ENCODE peak calls at places on chromosomes 11 and 22, in five cellular contexts. One of them, this sample, is unnamed.
A peak's percentile ranks its signal among the peaks of the same experiment; 100 is the strongest.

GRCh38 chr22:23268877-23269276 is 88.6 kb downstream of the BCR start:
- DNase-seq in mammary epithelial cell: no peak
- DNase-seq in heart right ventricle: no peak
- DNase-seq in Calu3: no peak
- DNase-seq in left lung: no peak
- DNase-seq in this sample: no peak

GRCh38 chr11:99803501-99803900 is 782.8 kb downstream of the CNTN5 start:
- DNase-seq in Calu3: no peak
- DNase-seq in heart right ventricle: no peak
- DNase-seq in mammary epithelial cell: no peak
- DNase-seq in left lung: no peak
- DNase-seq in this sample: no peak

GRCh38 chr11:93652161-93652597 is 9.3 kb upstream of the CEP295 start:
- DNase-seq in heart right ventricle: no peak
- DNase-seq in left lung: no peak
- DNase-seq in Calu3: peak; percentile 52
- DNase-seq in mammary epithelial cell: peak; percentile 19
- DNase-seq in this sample: no peak

GRCh38 chr11:33897761-33898403 is 6.0 kb upstream of the LMO2 start:
- DNase-seq in left lung: no peak
- DNase-seq in Calu3: no peak
- DNase-seq in heart right ventricle: no peak
- DNase-seq in mammary epithelial cell: peak; percentile 26
- DNase-seq in this sample: no peak

GRCh38 chr22:33873666-33874065 is 46.6 kb downstream of the LARGE1 start:
- DNase-seq in heart right ventricle: no peak
- DNase-seq in Calu3: no peak
- DNase-seq in mammary epithelial cell: no peak
- DNase-seq in left lung: no peak
- DNase-seq in this sample: no peak

GRCh38 chr22:19877626-19878339 is 23.1 kb upstream of the GNB1L start:
- DNase-seq in Calu3: no peak
- DNase-seq in mammary epithelial cell: no peak
- DNase-seq in heart right ventricle: no peak
- DNase-seq in left lung: no peak
- DNase-seq in this sample: peak; percentile 58

GRCh38 chr22:17120281-17120680 is 879 bp downstream of the TMEM121B start:
- DNase-seq in Calu3: peak; percentile 64
- DNase-seq in mammary epithelial cell: peak; percentile 28
- DNase-seq in heart right ventricle: peak; percentile 71
- DNase-seq in left lung: peak; percentile 63
- DNase-seq in this sample: peak; percentile 78

GRCh38 chr11:15484398-15484797 is 369.7 kb downstream of the INSC start:
- DNase-seq in mammary epithelial cell: no peak
- DNase-seq in heart right ventricle: no peak
- DNase-seq in Calu3: no peak
- DNase-seq in left lung: no peak
- DNase-seq in this sample: no peak

GRCh38 chr22:48937032-48937639 is 890.5 kb downstream of the BRD1 start:
- DNase-seq in mammary epithelial cell: no peak
- DNase-seq in left lung: no peak
- DNase-seq in heart right ventricle: no peak
- DNase-seq in Calu3: no peak
- DNase-seq in this sample: peak; percentile 36

GRCh38 chr11:45252134-45252856 is 33.8 kb downstream of the SYT13 start:
- DNase-seq in mammary epithelial cell: no peak
- DNase-seq in heart right ventricle: peak; percentile 73
- DNase-seq in left lung: no peak
- DNase-seq in Calu3: peak; percentile 68
- DNase-seq in this sample: peak; percentile 72

GRCh38 chr11:111814567-111814966 is 48.4 kb upstream of the PPP2R1B start:
- DNase-seq in heart right ventricle: no peak
- DNase-seq in Calu3: no peak
- DNase-seq in mammary epithelial cell: no peak
- DNase-seq in left lung: no peak
- DNase-seq in this sample: no peak

GRCh38 chr11:57459112-57460016 is 964 bp upstream of the RTN4RL2 start:
- DNase-seq in heart right ventricle: peak; percentile 23
- DNase-seq in left lung: no peak
- DNase-seq in mammary epithelial cell: no peak
- DNase-seq in Calu3: no peak
- DNase-seq in this sample: no peak

GRCh38 chr11:122863704-122864326 is 18.7 kb upstream of the JHY start:
- DNase-seq in heart right ventricle: peak; percentile 24
- DNase-seq in left lung: peak; percentile 37
- DNase-seq in mammary epithelial cell: no peak
- DNase-seq in Calu3: peak; percentile 37
- DNase-seq in this sample: no peak

GRCh38 chr11:127055240-127055639 is 54.7 kb upstream of the KIRREL3 start:
- DNase-seq in left lung: no peak
- DNase-seq in heart right ventricle: no peak
- DNase-seq in Calu3: no peak
- DNase-seq in mammary epithelial cell: no peak
- DNase-seq in this sample: no peak

GRCh38 chr11:65487467-65488272 is 11.2 kb upstream of the MALAT1 start:
- DNase-seq in heart right ventricle: peak; percentile 93
- DNase-seq in left lung: peak; percentile 99
- DNase-seq in mammary epithelial cell: peak; percentile 100
- DNase-seq in Calu3: peak; percentile 97
- DNase-seq in this sample: peak; percentile 96

GRCh38 chr11:132202621-132203020 is 832.2 kb downstream of the NTM start:
- DNase-seq in mammary epithelial cell: no peak
- DNase-seq in heart right ventricle: no peak
- DNase-seq in left lung: no peak
- DNase-seq in Calu3: no peak
- DNase-seq in this sample: no peak

GRCh38 chr11:60917267-60917666 is 3.3 kb downstream of the TMEM109 start:
- DNase-seq in mammary epithelial cell: peak; percentile 93
- DNase-seq in left lung: no peak
- DNase-seq in Calu3: no peak
- DNase-seq in heart right ventricle: no peak
- DNase-seq in this sample: no peak

GRCh38 chr22:37166675-37167066 is 17.0 kb upstream of the IL2RB start:
- DNase-seq in left lung: peak; percentile 88
- DNase-seq in heart right ventricle: peak; percentile 90
- DNase-seq in Calu3: peak; percentile 86
- DNase-seq in mammary epithelial cell: peak; percentile 53
- DNase-seq in this sample: peak; percentile 92

GRCh38 chr22:41216984-41217383 is 11.9 kb downstream of the L3MBTL2 start:
- DNase-seq in left lung: peak; percentile 59
- DNase-seq in mammary epithelial cell: no peak
- DNase-seq in Calu3: no peak
- DNase-seq in heart right ventricle: no peak
- DNase-seq in this sample: no peak

GRCh38 chr11:104323841-104324240 is 159.9 kb upstream of the PDGFD start:
- DNase-seq in heart right ventricle: no peak
- DNase-seq in left lung: no peak
- DNase-seq in mammary epithelial cell: no peak
- DNase-seq in Calu3: no peak
- DNase-seq in this sample: no peak

GRCh38 chr11:114774599-114775365 is 96.5 kb downstream of the NXPE2 start:
- DNase-seq in Calu3: peak; percentile 17
- DNase-seq in mammary epithelial cell: peak; percentile 16
- DNase-seq in heart right ventricle: no peak
- DNase-seq in left lung: no peak
- DNase-seq in this sample: no peak

GRCh38 chr11:12502041-12502440 is 124.7 kb downstream of the PARVA start:
- DNase-seq in mammary epithelial cell: no peak
- DNase-seq in heart right ventricle: no peak
- DNase-seq in Calu3: no peak
- DNase-seq in left lung: no peak
- DNase-seq in this sample: no peak

GRCh38 chr11:113664981-113665710 is 41.0 kb downstream of the TMPRSS5 start:
- DNase-seq in Calu3: peak; percentile 60
- DNase-seq in left lung: no peak
- DNase-seq in mammary epithelial cell: no peak
- DNase-seq in heart right ventricle: no peak
- DNase-seq in this sample: no peak

DNA sequence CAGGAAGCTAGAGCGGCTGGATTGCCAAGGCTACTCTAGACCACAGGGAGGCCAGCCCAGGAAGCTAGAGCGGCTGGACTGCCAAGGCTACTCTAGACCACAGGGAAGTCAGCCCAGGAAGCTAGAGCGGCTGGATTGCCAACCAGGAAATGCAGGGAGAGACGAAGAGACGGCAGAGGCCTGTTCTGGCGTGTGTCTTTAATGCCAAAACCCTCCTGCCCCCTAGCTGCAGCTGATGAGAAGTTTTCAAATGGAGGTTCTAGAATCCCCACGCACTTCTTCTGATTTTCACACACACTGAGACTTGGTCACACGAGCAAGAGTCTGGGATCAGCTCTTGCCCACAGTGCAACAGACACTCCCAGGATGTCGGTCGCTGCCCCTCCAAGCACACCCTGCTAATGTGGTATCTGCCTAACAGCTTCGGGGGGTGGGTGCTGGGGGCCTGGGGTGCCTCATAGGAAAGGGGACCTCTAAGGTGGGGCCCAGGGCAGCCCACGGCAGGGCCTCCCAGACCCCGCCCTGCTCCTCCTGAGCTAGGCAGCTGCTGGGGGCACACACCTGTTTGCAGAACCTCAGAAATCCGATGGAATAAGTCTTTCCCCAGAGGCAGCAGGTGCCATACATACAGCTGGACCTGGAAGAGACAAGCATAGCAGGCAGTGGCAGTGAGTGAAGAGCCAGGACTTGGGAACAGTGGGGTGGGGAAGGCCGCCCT is 28.5 kb downstream of the MAFF start:
- DNase-seq in heart right ventricle: no peak
- DNase-seq in mammary epithelial cell: no peak
- DNase-seq in Calu3: no peak
- DNase-seq in left lung: peak; percentile 57
- DNase-seq in this sample: no peak
- TF ChIP-seq CTCF in heart right ventricle: peak; percentile 25
- TF ChIP-seq CTCF in mammary epithelial cell: peak; percentile 71
- TF ChIP-seq CTCF in Calu3: no peak
- TF ChIP-seq CTCF in left lung: peak; percentile 46
- TF ChIP-seq CTCF in this sample: peak; percentile 51

GRCh38 chr11:84720706-84721402 is 906.3 kb downstream of the DLG2 start:
- DNase-seq in left lung: no peak
- DNase-seq in mammary epithelial cell: no peak
- DNase-seq in Calu3: no peak
- DNase-seq in heart right ventricle: peak; percentile 27
- DNase-seq in this sample: peak; percentile 69

GRCh38 chr11:84721561-84721961 is 905.6 kb downstream of the DLG2 start:
- DNase-seq in heart right ventricle: no peak
- DNase-seq in left lung: no peak
- DNase-seq in Calu3: no peak
- DNase-seq in mammary epithelial cell: no peak
- DNase-seq in this sample: no peak

GRCh38 chr11:84719935-84720577 is 907.1 kb downstream of the DLG2 start:
- DNase-seq in left lung: no peak
- DNase-seq in Calu3: no peak
- DNase-seq in heart right ventricle: peak; percentile 11
- DNase-seq in mammary epithelial cell: no peak
- DNase-seq in this sample: no peak

DNA sequence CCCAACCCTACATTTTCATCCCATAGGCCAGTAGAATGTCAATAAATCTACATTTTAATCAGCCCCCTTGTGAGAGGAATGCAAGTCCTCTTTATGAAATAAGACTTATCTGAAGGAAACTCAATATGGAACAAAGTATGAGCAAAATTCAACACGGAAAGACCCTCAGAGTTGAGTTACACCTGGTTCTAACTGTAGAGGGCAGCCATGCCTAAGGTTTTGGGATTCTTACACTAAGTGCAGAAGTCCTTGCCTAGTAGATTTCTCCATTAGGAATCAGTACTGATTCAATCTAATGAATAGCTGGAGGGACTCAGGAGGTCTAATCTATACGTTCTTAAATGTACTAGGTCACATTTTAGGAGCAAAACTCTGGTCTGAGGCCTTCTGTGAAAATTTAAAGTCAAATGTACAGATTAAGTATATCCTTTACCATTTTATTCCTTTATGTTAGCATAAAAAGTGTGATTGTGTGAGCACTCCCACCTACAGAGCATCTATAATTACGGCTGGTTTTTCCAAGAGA is 904.5 kb downstream of the DLG2 start:
- DNase-seq in heart right ventricle: no peak
- DNase-seq in left lung: no peak
- DNase-seq in mammary epithelial cell: no peak
- DNase-seq in Calu3: no peak
- DNase-seq in this sample: no peak
- TF ChIP-seq CTCF in heart right ventricle: no peak
- TF ChIP-seq CTCF in left lung: no peak
- TF ChIP-seq CTCF in mammary epithelial cell: no peak
- TF ChIP-seq CTCF in Calu3: no peak
- TF ChIP-seq CTCF in this sample: no peak

GRCh38 chr11:69721061-69721460 is 17.2 kb upstream of the FGF19 start:
- DNase-seq in mammary epithelial cell: no peak
- DNase-seq in Calu3: no peak
- DNase-seq in heart right ventricle: no peak
- DNase-seq in left lung: no peak
- DNase-seq in this sample: no peak

GRCh38 chr11:69726019-69726418 is 22.2 kb upstream of the FGF19 start:
- DNase-seq in heart right ventricle: no peak
- DNase-seq in Calu3: no peak
- DNase-seq in mammary epithelial cell: no peak
- DNase-seq in left lung: no peak
- DNase-seq in this sample: no peak

GRCh38 chr11:69718147-69718546 is 14.3 kb upstream of the FGF19 start:
- DNase-seq in mammary epithelial cell: no peak
- DNase-seq in heart right ventricle: peak; percentile 51
- DNase-seq in left lung: no peak
- DNase-seq in Calu3: peak; percentile 60
- DNase-seq in this sample: no peak

GRCh38 chr11:69718912-69719311 is 15.1 kb upstream of the FGF19 start:
- DNase-seq in Calu3: no peak
- DNase-seq in left lung: no peak
- DNase-seq in mammary epithelial cell: no peak
- DNase-seq in heart right ventricle: no peak
- DNase-seq in this sample: no peak

GRCh38 chr11:69721745-69722144 is 17.9 kb upstream of the FGF19 start:
- DNase-seq in left lung: no peak
- DNase-seq in Calu3: peak; percentile 48
- DNase-seq in mammary epithelial cell: no peak
- DNase-seq in heart right ventricle: no peak
- DNase-seq in this sample: no peak
- TF ChIP-seq CTCF in left lung: no peak
- TF ChIP-seq CTCF in Calu3: no peak
- TF ChIP-seq CTCF in mammary epithelial cell: peak; percentile 13
- TF ChIP-seq CTCF in heart right ventricle: no peak
- TF ChIP-seq CTCF in this sample: no peak

GRCh38 chr11:77094841-77095365 is 7.7 kb upstream of the OMP start:
- DNase-seq in left lung: no peak
- DNase-seq in Calu3: no peak
- DNase-seq in heart right ventricle: no peak
- DNase-seq in mammary epithelial cell: no peak
- DNase-seq in this sample: peak; percentile 54
- TF ChIP-seq CTCF in left lung: no peak
- TF ChIP-seq CTCF in Calu3: no peak
- TF ChIP-seq CTCF in heart right ventricle: no peak
- TF ChIP-seq CTCF in mammary epithelial cell: peak; percentile 17
- TF ChIP-seq CTCF in this sample: no peak

GRCh38 chr11:70389191-70389590 is 9.1 kb upstream of the CTTN start:
- DNase-seq in Calu3: no peak
- DNase-seq in mammary epithelial cell: no peak
- DNase-seq in heart right ventricle: no peak
- DNase-seq in left lung: no peak
- DNase-seq in this sample: peak; percentile 5
- TF ChIP-seq CTCF in Calu3: no peak
- TF ChIP-seq CTCF in mammary epithelial cell: no peak
- TF ChIP-seq CTCF in heart right ventricle: no peak
- TF ChIP-seq CTCF in left lung: no peak
- TF ChIP-seq CTCF in this sample: no peak

This sample was measured in upper lobe of right lung.